ENCODE peak calls at places on chromosomes 3 and 15, in seven cellular contexts. N is foreskin fibroblast, Z is BE2C, G is neural progenitor cell, K is hepatocyte, H is IMR-90, Y is colonic mucosa. W is an unnamed sample.

GRCh38 chr3:2268779-2269178 is 170.1 kb downstream of the CNTN4 start:
- DNase-seq in H (no peak), Y (no peak), G (peak; percentile 23), N (no peak), Z (no peak), K (no peak), W (no peak)

GRCh38 chr3:178205750-178206149 is 330.5 kb upstream of the KCNMB2 start:
- DNase-seq in N (peak; percentile 28), Z (no peak), K (no peak), G (no peak), Y (no peak), H (peak; percentile 51), W (no peak)

GRCh38 chr15:40149339-40149738 is 11.5 kb upstream of the BUB1B start:
- DNase-seq in K (no peak), H (no peak), Y (no peak), N (no peak), Z (no peak), G (no peak), W (no peak)

GRCh38 chr15:70259640-70260066 is 161.9 kb upstream of the TLE3 start:
- DNase-seq in H (no peak), G (peak; percentile 57), Z (peak; percentile 55), N (no peak), K (no peak), Y (no peak), W (no peak)

GRCh38 chr15:65619636-65620290 is 2.0 kb upstream of the SLC24A1 start:
- DNase-seq in N (no peak), Z (no peak), K (no peak), H (no peak), Y (no peak), G (no peak), W (peak; percentile 29)

GRCh38 chr3:194930439-194931204 is 244.9 kb downstream of the FAM43A start:
- DNase-seq in Y (peak; percentile 12), Z (no peak), G (no peak), H (peak; percentile 46), N (peak; percentile 18), K (no peak), W (peak; percentile 92)

GRCh38 chr3:46664188-46664970 is 29.1 kb downstream of the ALS2CL start:
- DNase-seq in K (no peak), H (no peak), N (no peak), G (no peak), Z (no peak), Y (peak; percentile 11), W (no peak)

GRCh38 chr3:5186854-5187151 is 704 bp upstream of the EDEM1 start:
- DNase-seq in Y (no peak), N (peak; percentile 59), Z (no peak), K (peak; percentile 53), G (peak; percentile 36), H (peak; percentile 44), W (peak; percentile 57)

GRCh38 chr15:100781061-100781960 is 98.3 kb upstream of the ALDH1A3 start:
- DNase-seq in H (no peak), K (no peak), N (no peak), G (peak; percentile 2), Z (peak; percentile 67), Y (peak; percentile 12), W (no peak)

GRCh38 chr3:29334652-29335189 is 53.9 kb downstream of the RBMS3 start:
- DNase-seq in G (no peak), H (no peak), K (no peak), Z (no peak), Y (no peak), N (no peak), W (peak; percentile 34)

GRCh38 chr3:151281671-151282334 is 3.5 kb upstream of the P2RY14 start:
- DNase-seq in Z (no peak), Y (no peak), H (peak; percentile 95), N (no peak), K (no peak), G (no peak), W (peak; percentile 81)

GRCh38 chr3:27577504-27577903 is 93.3 kb upstream of the SLC4A7 start:
- DNase-seq in N (no peak), K (no peak), Y (no peak), G (no peak), Z (no peak), H (no peak), W (peak; percentile 84)

GRCh38 chr15:91970142-91970541 is 116.6 kb downstream of the SLCO3A1 start:
- DNase-seq in K (no peak), N (peak; percentile 46), Z (no peak), H (peak; percentile 60), G (no peak), Y (peak; percentile 48), W (peak; percentile 65)

GRCh38 chr15:100726426-100727190 is 124.2 kb downstream of the ASB7 start:
- DNase-seq in N (no peak), Y (peak; percentile 2), Z (no peak), G (no peak), K (no peak), H (peak; percentile 74), W (peak; percentile 35)

GRCh38 chr15:83066034-83066760 is 855 bp downstream of the BTBD1 start:
- DNase-seq in N (peak; percentile 15), G (peak; percentile 57), H (no peak), Y (peak; percentile 32), Z (no peak), K (no peak), W (no peak)

GRCh38 chr15:33907326-33907725 is 61.0 kb upstream of the CHRM5 start:
- DNase-seq in Z (no peak), G (no peak), N (no peak), Y (no peak), K (no peak), H (no peak), W (peak; percentile 22)

DNA sequence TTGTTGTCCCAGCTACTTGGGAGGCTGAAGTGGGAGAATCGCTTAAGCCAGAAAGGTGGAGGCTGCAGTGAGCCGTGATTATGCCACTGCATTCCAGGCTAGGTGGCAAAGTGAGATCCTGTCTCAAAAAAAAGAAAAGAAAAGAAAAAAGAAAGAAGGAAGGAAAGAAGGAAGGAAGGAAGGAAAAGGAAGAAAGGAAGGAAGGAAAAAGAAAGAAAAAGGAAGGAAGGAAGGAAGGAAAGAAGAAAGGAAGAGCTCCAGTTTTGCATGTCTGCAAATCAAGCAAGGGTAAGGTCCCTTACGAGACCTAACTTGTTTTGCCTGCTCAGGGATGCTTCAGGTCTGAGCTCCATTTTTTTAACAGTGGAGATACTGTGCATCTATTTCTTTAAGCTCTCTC is 3.6 kb upstream of the XIRP1 start:
- DNase-seq in N (no peak), H (no peak), Z (no peak), G (no peak), Y (no peak), K (no peak), W (no peak)
- H3K4me3 ChIP-seq in N (no peak overlapping the region), H (no peak overlapping the region), Z (no peak overlapping the region), G (no peak overlapping the region), Y (no peak overlapping the region), K (no peak overlapping the region), W (no peak overlapping the region)

DNA sequence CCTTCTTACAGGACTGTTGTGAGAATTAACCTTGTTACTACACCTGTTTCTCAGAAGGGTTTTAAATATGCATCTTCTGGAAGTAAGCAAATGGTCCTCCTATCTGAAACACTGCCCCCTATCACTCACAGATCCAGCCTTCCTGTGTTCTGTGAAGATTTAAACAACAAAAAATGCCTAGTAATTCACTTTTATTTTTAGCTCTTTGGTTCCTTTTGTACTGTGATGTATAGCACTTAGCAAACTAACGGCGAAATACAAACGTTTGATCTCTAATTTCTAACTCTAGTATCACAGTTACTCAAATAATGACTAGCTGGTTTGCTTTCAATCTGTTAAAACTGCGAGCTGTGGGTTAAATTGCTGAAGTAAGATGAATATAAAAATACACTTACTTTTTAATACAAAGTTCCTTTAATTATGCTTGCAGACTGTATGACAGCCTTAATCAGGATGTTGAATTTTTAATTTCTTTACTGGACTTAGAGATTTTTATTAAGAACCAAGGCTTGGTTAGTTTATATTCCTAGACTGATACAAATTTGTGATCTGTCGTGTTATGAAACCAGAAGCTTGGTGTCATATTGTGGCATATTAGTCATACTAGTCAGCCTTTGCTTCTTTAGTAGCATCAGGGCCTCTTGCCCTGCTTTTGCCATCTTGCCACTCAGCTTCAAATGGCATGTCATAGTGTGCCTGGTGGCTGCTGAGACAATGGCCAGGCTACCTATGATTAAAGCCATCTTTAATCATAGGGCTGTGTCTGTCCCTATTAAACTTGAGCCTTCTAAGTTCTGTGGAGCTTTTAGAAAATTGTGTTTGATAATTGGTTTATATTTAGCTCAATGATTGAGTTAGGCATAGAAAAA is 9.2 kb downstream of the EIF3J start:
- DNase-seq in Y (no peak), N (peak; percentile 69), G (no peak), Z (peak; percentile 69), K (no peak), H (peak; percentile 52), W (no peak)
- TF ChIP-seq CTCF in Y (no peak), N (peak; percentile 47), G (peak; percentile 49), Z (peak; percentile 64), K (peak; percentile 34), H (peak; percentile 38), W (peak; percentile 41)

DNA sequence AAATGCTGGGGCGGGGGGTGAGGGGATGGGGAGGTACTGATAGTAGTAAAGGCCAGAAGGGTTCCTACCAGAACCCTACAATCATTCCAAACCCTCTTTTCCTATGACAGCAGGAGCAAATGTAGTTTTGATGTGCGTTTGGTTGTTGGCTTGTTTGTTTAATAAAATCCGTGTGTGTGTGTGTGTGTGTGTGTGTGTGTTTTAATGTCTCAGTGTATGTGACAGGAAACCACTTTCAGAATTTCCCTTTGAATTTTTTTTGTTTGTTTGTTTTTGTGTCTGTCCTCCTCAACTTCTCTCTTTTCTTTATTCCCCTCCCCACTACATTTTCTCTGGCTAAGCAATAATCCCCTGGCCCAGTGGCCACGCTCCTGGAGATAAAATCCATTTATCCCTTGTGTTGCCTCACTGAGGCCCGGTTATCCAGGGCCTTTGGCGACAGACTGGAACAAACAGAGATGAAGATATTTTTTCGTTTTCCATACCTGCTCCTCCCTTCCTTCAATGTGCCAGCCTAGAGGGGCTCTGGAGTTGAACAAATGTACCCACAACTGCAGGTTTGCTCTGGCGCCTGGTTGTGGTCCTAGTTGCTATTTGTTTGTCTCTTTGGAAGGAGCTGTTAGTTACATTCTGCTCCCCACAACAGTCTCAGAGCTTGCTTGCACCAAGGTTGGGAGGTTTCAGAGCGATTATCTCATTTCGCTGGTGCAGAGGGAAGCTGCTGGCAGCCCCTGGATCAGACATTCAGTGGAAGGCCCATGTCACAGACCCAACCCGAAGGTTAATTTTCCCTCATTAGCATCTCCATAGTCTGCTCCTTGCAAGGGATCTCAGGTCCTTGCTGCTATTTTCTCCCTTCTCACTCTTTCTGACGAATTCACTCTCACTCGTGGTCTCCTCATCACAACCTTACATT is 17.9 kb downstream of the NR2F2 start:
- DNase-seq in G (peak; percentile 47), K (no peak), Y (peak; percentile 14), H (no peak), Z (no peak), N (no peak), W (peak; percentile 59)
- H3K4me3 ChIP-seq in G (peak overlapping the region; percentile 7), K (no peak overlapping the region), Y (no peak overlapping the region), H (no peak overlapping the region), Z (no peak overlapping the region), N (no peak overlapping the region), W (no peak overlapping the region)

GRCh38 chr3:181512787-181513186 is 198.9 kb upstream of the SOX2 start:
- DNase-seq in G (no peak), H (no peak), Y (no peak), Z (no peak), N (no peak), K (no peak), W (no peak)
- TF ChIP-seq CTCF in G (no peak), H (no peak), Y (no peak), Z (no peak), N (no peak), K (no peak), W (no peak)

DNA sequence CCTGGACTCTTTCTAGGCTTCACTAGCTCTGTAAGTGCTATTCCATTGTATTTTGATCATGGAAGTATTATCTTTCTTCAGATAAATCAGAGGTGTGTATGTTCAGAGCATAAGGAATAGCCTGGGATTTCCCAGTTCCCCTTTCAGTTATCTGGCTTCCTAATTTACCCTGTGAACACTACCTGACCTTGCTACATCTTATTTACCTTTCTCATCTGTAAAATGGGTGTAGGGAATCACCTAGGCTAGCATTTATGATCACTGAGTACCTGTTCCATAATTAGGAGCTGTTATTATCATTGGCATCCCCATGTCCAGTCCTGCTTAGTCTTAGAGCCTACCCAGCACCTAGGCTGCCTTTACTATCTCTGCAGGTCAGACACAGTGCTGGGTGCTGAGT is 149.3 kb upstream of the NR2F2 start:
- DNase-seq in K (no peak), Y (no peak), H (no peak), N (no peak), G (no peak), Z (no peak), W (no peak)
- H3K4me3 ChIP-seq in K (no peak overlapping the region), Y (no peak overlapping the region), H (no peak overlapping the region), N (no peak overlapping the region), G (no peak overlapping the region), Z (no peak overlapping the region), W (no peak overlapping the region)